ENCODE peak calls at places on chromosomes 2 and 18, in six cellular contexts. W is lower lobe of right lung, V is NB4, Y is foreskin fibroblast, J is fibroblast of mammary gland, I is tibial nerve. G is an unnamed sample.

GRCh38 chr2:195559431-195559914 is 97.6 kb upstream of the SLC39A10 start:
- DNase-seq in W (no peak), V (peak), Y (peak), J (peak), I (no peak), G (peak)

GRCh38 chr2:70304501-70304900 is 2.6 kb upstream of the FAM136A start:
- DNase-seq in W (no peak), V (no peak), Y (no peak), J (no peak), I (no peak), G (no peak)

GRCh38 chr18:595571-595970 is 1.2 kb upstream of the CLUL1 start:
- DNase-seq in W (no peak), V (no peak), Y (no peak), J (no peak), I (no peak), G (no peak)

GRCh38 chr2:233081232-233081730 is 21.1 kb downstream of the INPP5D start:
- DNase-seq in W (no peak), V (peak), Y (no peak), J (no peak), I (no peak), G (peak)

GRCh38 chr2:233428008-233428407 is 73.7 kb downstream of the DGKD start:
- DNase-seq in W (no peak), V (no peak), Y (no peak), J (no peak), I (no peak), G (no peak)

GRCh38 chr2:175786705-175787104 is 215.4 kb downstream of the LNPK start:
- DNase-seq in W (no peak), V (no peak), Y (no peak), J (no peak), I (no peak), G (no peak)

GRCh38 chr2:97656129-97656755 is 7.6 kb downstream of the ACTR1B start:
- DNase-seq in W (no peak), V (no peak), Y (no peak), J (no peak), I (no peak), G (no peak)

GRCh38 chr2:172698041-172698863 is 37.4 kb upstream of the RAPGEF4 start:
- DNase-seq in W (no peak), V (peak), Y (peak), J (peak), I (no peak), G (no peak)

GRCh38 chr2:6526093-6526824 is 339.4 kb downstream of the CMPK2 start:
- DNase-seq in W (no peak), V (peak), Y (no peak), J (no peak), I (no peak), G (no peak)

GRCh38 chr2:70946832-70947442 is 11.2 kb downstream of the ATP6V1B1 start:
- DNase-seq in W (no peak), V (peak), Y (peak), J (peak), I (peak), G (no peak)

GRCh38 chr18:37385846-37386435 is 179.7 kb downstream of the CELF4 start:
- DNase-seq in W (no peak), V (peak), Y (peak), J (peak), I (no peak), G (no peak)

GRCh38 chr2:239187464-239188253 is 213.2 kb downstream of the HDAC4 start:
- DNase-seq in W (no peak), V (peak), Y (no peak), J (no peak), I (no peak), G (no peak)

GRCh38 chr2:210188755-210189154 is 17.5 kb upstream of the KANSL1L start:
- DNase-seq in W (no peak), V (no peak), Y (no peak), J (no peak), I (no peak), G (no peak)

GRCh38 chr2:118047273-118047898 is 33.5 kb upstream of the CCDC93 start:
- DNase-seq in W (no peak), V (no peak), Y (peak), J (peak), I (no peak), G (no peak)

GRCh38 chr2:112784199-112785189 is at the start of gene IL1A:
- DNase-seq in W (no peak), V (peak), Y (peak), J (peak), I (no peak), G (peak)

GRCh38 chr2:236745420-236746210 is 176.0 kb downstream of the ACKR3 start:
- DNase-seq in W (no peak), V (no peak), Y (peak), J (peak), I (no peak), G (no peak)

GRCh38 chr2:10495988-10496313 is 47.8 kb upstream of the ODC1 start:
- DNase-seq in W (no peak), V (no peak), Y (no peak), J (no peak), I (no peak), G (no peak)

GRCh38 chr2:111903516-111903915 is 5.1 kb downstream of the MERTK start:
- DNase-seq in W (no peak), V (no peak), Y (no peak), J (no peak), I (no peak), G (no peak)

GRCh38 chr2:28322456-28322855 is 70.2 kb upstream of the FOSL2 start:
- DNase-seq in W (no peak), V (no peak), Y (no peak), J (no peak), I (no peak), G (no peak)

GRCh38 chr2:142581491-142581890 is 296.0 kb upstream of the KYNU start:
- DNase-seq in W (no peak), V (no peak), Y (no peak), J (no peak), I (no peak), G (no peak)

GRCh38 chr2:142585785-142586184 is 291.7 kb upstream of the KYNU start:
- DNase-seq in W (no peak), V (peak), Y (no peak), J (no peak), I (no peak), G (no peak)

GRCh38 chr2:142580691-142581090 is 296.8 kb upstream of the KYNU start:
- DNase-seq in W (no peak), V (no peak), Y (no peak), J (no peak), I (no peak), G (no peak)

GRCh38 chr2:142586693-142587432 is 290.6 kb upstream of the KYNU start:
- DNase-seq in W (no peak), V (peak), Y (no peak), J (no peak), I (no peak), G (no peak)

GRCh38 chr2:142582317-142582716 is 295.1 kb upstream of the KYNU start:
- DNase-seq in W (no peak), V (peak), Y (no peak), J (no peak), I (no peak), G (no peak)
- TF ChIP-seq CTCF in W (no peak), V (no peak), Y (no peak), J (no peak), I (no peak), G (no peak)

DNA sequence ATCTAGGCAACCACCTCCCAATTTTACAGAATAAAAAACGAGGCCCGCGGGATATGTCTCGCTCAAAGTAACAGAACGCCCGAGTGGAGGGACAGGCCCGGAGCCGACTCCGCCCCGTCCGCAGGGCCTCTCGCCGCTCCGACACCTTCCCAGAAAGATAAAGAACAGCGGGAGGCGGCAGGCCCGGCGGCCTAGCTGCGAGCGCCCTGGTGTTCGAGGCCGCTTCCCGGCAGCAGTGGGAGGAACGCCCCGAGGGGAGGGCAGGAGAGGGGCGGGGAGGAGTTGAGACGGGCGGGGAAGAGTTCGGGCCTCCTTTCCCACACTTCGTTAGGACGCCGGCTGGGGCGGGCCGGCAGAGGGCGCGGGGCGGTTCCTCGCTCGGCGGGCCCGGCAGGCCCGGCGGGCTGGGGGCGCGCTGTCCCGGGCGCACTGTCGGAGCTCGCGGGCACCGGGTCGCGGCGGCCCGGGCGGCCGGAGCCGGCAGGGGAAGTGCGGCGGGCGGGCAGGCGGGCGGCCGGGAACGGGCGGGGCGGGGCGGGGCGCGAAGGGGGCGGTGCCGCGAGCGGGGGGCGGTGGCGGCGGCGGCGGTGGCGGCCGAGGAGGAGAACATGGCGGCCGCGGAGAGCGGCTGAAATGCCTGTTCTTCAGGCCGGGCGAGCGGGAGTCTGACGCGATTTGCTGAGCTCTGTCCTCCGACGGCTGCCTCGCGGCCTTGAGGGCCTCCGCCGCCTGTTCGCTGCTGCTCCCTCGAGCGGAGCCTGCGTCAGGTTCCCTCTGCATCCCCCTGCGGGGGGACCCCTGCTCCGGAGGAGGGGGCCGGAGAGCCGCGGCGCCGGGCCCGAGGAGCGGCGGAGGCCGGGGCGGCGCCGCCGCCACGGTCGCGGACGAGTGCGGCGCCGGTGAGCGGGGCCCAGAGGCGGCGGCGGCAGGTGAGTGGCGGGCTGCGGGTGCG is at the start of gene NCOA1:
- DNase-seq in W (peak), V (peak), Y (peak), J (peak), I (peak), G (peak)
- TF ChIP-seq CTCF in W (no peak), V (no peak), Y (no peak), J (no peak), I (peak), G (no peak)

GRCh38 chr2:11676640-11677039 is 6.6 kb upstream of the NTSR2 start:
- DNase-seq in W (no peak), V (no peak), Y (no peak), J (no peak), I (no peak), G (no peak)
- TF ChIP-seq CTCF in W (no peak), V (no peak), Y (no peak), J (no peak), I (no peak), G (no peak)

DNA sequence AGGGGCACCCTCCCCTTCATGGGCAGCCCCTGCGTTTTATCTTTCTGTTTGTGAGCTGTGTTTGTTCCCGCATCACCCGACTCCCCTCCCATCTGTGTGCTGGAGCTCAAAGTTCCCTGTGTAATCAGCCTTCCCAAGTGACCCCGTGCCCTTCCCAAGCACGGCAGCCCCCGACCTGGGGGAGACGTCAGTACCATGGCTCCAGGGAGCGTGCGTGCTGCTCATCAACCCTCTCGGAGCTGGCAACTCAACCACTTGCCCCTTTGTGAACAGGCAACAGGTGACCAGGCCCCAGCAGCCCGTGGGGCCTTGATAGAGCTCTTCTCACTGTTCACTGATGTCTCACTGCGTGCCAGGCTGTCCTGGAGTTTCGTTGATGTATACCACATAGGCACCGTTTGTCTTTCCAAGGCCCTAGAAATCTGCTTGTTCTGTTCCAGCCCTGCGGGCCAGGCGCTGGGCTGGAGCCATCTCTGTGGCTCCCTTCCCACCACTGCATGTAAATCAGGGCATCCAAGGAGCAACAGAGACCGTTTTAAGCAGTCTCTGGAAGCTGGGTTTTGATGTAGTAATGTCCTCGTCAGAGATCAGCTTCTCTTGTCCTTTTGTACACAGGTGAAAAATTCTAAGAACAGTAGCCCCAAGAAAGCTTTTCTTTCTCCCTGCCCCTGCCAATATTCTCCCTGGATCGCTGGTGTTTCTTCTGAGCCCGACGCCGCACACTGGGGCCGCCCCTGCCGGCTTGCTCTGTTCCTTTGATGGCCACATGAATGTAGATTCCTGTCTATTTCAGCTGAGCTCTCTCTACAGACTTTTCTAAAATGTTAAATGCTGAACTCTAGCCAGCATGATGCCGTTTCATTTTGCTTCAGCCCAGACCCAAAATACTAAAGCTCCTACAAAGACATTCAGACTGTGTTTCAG is 107.0 kb upstream of the PTPRM start:
- DNase-seq in W (no peak), V (no peak), Y (peak), J (no peak), I (no peak), G (no peak)
- TF ChIP-seq CTCF in W (no peak), V (no peak), Y (no peak), J (no peak), I (no peak), G (no peak)

DNA sequence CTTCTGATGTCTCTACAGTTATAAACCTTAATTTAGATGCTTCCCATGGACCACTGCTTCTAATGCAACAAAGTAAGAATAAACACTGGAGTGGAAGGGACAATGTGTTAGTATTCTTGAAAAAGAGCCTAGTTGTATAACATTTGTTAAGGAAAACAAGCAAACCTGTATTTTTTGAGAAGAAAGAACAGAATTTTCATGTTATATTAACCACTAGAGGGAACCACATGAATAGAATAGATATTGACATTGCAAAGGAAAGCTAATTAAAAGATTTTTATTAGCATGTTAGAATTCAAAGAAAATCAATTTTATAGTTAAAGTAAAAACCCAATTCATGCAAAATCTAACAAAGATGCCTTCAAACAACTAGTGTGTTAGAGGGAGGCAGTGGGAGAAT is 151.2 kb upstream of the BARD1 start:
- DNase-seq in W (no peak), V (no peak), Y (peak), J (peak), I (no peak), G (no peak)
- TF ChIP-seq CTCF in W (no peak), V (no peak), Y (no peak), J (peak), I (no peak), G (no peak)

GRCh38 chr2:187434342-187434785 is 13.7 kb downstream of the CALCRL start:
- DNase-seq in W (no peak), V (no peak), Y (peak), J (peak), I (no peak), G (no peak)
- TF ChIP-seq CTCF in W (no peak), V (no peak), Y (no peak), J (no peak), I (no peak), G (no peak)

DNA sequence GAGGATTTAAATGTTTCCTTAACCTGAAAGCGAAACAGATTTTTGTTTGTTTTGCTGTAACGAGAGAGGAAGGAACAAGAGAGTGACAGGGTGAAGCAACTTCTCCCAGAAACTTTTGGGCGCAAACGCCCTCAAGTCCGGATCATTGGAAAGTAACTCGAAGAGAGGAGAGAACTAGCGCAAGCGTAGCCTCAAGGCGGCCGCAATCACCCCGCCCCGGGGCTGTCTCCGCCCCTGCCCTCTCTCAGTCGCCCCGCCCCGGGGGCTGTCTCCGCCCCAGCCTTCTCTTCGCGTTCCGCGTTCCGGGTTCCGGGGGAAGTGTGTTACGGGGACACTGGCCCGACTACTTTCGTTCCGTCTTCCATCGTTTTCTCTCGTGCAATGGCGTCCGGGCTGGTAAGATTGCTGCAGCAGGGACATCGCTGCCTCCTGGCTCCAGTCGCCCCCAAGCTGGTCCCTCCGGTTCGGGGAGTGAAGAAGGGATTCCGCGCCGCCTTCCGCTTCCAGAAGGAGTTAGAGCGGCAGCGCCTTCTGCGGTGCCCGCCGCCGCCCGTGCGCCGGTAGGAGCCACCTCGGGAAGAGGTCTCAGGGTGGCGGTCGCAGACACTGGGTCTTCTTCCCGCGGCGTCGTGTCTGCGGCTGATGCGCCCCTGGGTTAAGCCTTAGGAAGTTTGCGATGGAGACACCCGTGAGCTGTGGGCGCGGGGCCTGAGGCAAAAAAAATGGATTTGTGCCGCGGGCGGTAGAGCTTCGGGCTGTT is at the start of gene MRPL44:
- DNase-seq in W (peak), V (peak), Y (peak), J (peak), I (peak), G (peak)
- TF ChIP-seq CTCF in W (no peak), V (no peak), Y (no peak), J (no peak), I (peak), G (no peak)

DNA sequence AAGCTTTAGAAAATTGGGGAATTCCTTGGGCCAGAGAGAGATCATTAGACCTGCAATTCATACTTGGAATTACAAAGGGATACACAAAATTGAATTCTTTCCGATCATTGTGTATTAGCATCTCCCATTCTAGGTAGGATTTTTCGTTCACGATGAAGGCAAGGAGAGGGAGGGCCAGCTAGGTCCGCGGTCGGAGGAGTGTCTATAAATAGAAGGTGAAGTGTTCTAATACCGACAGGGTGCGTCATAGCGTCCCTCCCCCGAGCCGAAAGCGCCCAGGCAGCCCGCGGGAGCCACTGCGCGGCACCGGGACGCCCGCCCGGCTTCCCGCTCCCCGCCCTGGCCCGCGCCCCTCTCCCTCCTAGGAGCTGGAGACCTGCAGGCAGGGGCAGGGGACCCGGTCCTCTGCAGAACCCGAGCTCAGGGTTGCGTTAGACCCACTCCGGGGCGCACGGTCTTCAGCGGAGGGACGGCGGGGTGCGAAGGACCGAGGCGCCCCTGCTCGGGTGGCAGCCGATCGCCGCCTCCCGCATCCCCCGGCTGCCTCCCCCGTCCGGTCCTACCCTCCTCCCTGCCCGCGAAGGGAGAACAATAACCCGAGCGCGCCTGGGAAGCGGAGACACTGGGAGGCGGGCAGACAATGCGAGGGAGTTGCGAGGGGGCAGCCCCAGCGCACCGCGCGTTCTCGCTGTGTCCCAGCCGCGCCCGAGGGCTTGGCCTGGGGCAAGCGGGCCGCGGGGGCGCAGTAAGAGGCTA is 114.1 kb upstream of the SERTAD2 start:
- DNase-seq in W (peak), V (peak), Y (peak), J (peak), I (peak), G (peak)
- TF ChIP-seq CTCF in W (peak), V (no peak), Y (no peak), J (no peak), I (peak), G (no peak)

DNA sequence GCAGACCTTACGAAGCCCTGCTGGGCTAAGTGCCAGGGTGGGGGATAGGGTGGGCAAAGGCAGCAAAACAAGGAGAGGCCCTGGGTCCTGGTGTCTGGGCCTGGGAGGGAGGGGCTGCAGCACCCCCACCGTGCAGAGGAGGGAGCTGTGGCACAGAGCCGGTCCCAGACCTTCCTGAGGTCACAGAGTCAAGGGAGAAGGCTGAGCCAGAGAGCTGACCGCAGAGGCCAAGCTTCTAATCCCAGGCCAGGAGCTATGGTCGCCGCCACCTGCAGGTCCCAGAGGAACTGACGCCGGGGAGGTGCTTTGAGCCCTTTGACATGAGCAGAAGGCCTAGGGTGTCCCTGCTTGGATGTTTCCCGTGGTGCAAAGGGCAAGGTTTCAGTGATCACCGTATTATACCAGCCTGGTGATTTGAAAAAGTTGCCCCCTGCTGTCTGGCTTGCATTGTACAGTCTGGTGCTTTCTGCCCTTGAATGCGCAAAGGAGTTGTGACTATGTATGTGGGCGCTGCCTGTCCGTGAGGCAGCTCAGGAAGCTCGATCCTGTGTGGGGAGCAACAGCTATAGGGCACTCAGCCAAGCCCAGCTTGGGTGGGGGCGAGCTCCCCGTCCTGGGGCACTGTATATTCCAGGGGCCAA is 44.3 kb downstream of the EDAR start:
- DNase-seq in W (no peak), V (no peak), Y (no peak), J (no peak), I (no peak), G (no peak)
- TF ChIP-seq CTCF in W (no peak), V (no peak), Y (no peak), J (no peak), I (no peak), G (no peak)

GRCh38 chr2:143575340-143575739 is 446.1 kb downstream of the ARHGAP15 start:
- DNase-seq in W (no peak), V (peak), Y (peak), J (peak), I (no peak), G (no peak)
- TF ChIP-seq CTCF in W (peak), V (peak), Y (peak), J (peak), I (no peak), G (peak)